ENCODE peak calls at places on chromosome 16, in ten cellular contexts. J, W, S, I, R, O, B, E, U and X are unnamed samples.

GRCh38 chr16:804193-805048 is 3.9 kb upstream of the GNG13 start:
- DNase-seq in J (no peak), W (no peak), S (no peak), I (no peak), R (no peak), O (no peak), B (no peak), E (no peak), U (no peak), X (no peak)

GRCh38 chr16:80084614-80085013 is 456.2 kb upstream of the DYNLRB2 start:
- DNase-seq in J (no peak), W (peak; percentile 23), S (peak; percentile 25), I (peak; percentile 85), R (no peak), O (peak; percentile 32), B (no peak), E (peak; percentile 71), U (peak; percentile 60), X (peak; percentile 61)

GRCh38 chr16:84742561-84743200 is 42.9 kb downstream of the USP10 start:
- DNase-seq in J (no peak), W (no peak), S (no peak), I (no peak), R (no peak), O (no peak), B (no peak), E (no peak), U (no peak), X (no peak)

GRCh38 chr16:73176577-73177013 is 128.7 kb upstream of the ZFHX3 start:
- DNase-seq in J (no peak), W (peak; percentile 33), S (peak; percentile 57), I (no peak), R (no peak), O (peak; percentile 18), B (no peak), E (no peak), U (no peak), X (peak; percentile 81)

GRCh38 chr16:89864421-89864820 is 9.0 kb upstream of the TCF25 start:
- DNase-seq in J (no peak), W (peak; percentile 25), S (no peak), I (no peak), R (no peak), O (no peak), B (no peak), E (no peak), U (no peak), X (peak; percentile 34)

GRCh38 chr16:9966569-9967157 is 215.6 kb downstream of the GRIN2A start:
- DNase-seq in J (no peak), W (no peak), S (peak; percentile 57), I (no peak), R (no peak), O (no peak), B (no peak), E (no peak), U (no peak), X (no peak)

GRCh38 chr16:1871974-1872635 is at the start of gene MEIOB:
- DNase-seq in J (no peak), W (peak; percentile 49), S (no peak), I (peak; percentile 94), R (peak; percentile 82), O (no peak), B (peak; percentile 75), E (no peak), U (peak; percentile 60), X (no peak)

GRCh38 chr16:27199747-27200146 is 3.6 kb upstream of the KDM8 start:
- DNase-seq in J (no peak), W (no peak), S (no peak), I (no peak), R (no peak), O (no peak), B (no peak), E (no peak), U (no peak), X (no peak)

GRCh38 chr16:17518441-17518840 is 47.7 kb upstream of the XYLT1 start:
- DNase-seq in J (no peak), W (no peak), S (no peak), I (no peak), R (no peak), O (no peak), B (no peak), E (no peak), U (no peak), X (no peak)

GRCh38 chr16:56950881-56951771 is 10.6 kb upstream of the CETP start:
- DNase-seq in J (peak; percentile 76), W (peak; percentile 33), S (no peak), I (peak; percentile 82), R (no peak), O (no peak), B (no peak), E (no peak), U (peak; percentile 59), X (peak; percentile 43)

GRCh38 chr16:14303654-14304394 is 232.7 kb downstream of the MRTFB start:
- DNase-seq in J (peak; percentile 85), W (peak; percentile 51), S (no peak), I (peak; percentile 51), R (peak; percentile 89), O (no peak), B (no peak), E (peak; percentile 79), U (no peak), X (no peak)

GRCh38 chr16:4936181-4936990 is 562 bp downstream of the PPL start:
- DNase-seq in J (peak; percentile 74), W (peak; percentile 82), S (no peak), I (peak; percentile 82), R (no peak), O (no peak), B (peak; percentile 81), E (peak; percentile 78), U (no peak), X (peak; percentile 61)

GRCh38 chr16:8946544-8946943 is 17.2 kb downstream of the USP7 start:
- DNase-seq in J (no peak), W (no peak), S (no peak), I (no peak), R (no peak), O (no peak), B (no peak), E (no peak), U (no peak), X (no peak)
- TF ChIP-seq CTCF in J (no peak), W (no peak), S (no peak), I (no peak), R (no peak), O (no peak), B (no peak), E (no peak), U (no peak), X (no peak)

GRCh38 chr16:75251280-75252048 is at the start of gene BCAR1:
- DNase-seq in J (peak; percentile 94), W (peak; percentile 90), S (no peak), I (peak; percentile 95), R (no peak), O (peak; percentile 92), B (peak; percentile 97), E (peak; percentile 94), U (peak; percentile 90), X (peak; percentile 81)
- TF ChIP-seq CTCF in J (peak; percentile 6), W (no peak), S (no peak), I (no peak), R (no peak), O (no peak), B (no peak), E (peak; percentile 42), U (no peak), X (no peak)

DNA sequence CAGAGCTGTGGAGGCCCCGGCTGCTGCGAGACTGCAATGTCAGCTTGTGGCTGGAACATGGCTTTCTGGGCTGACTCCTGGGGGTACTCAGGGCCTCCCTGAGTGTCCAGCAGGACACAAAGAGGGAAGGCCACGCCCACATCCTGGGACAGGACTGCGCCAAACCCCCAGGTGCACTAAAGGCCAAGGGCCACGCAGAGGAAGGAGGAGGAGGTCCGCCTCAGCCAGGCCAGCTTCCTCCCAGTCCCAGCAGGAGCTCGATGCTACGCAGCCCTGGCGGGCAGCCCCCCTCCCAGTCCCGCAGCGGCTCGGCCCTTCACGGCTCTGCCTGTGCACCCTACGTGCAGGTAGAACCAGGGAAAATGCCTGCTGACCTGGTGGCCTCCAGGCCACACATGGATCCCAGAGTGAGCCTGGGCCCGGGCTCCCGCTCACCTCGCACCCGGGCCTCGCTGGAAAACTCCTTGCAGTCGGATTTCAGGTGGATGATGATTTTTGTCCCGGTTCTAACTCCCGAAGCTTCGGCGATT is 21.2 kb downstream of the DNASE1 start:
- DNase-seq in J (no peak), W (no peak), S (no peak), I (no peak), R (no peak), O (no peak), B (no peak), E (no peak), U (no peak), X (no peak)
- TF ChIP-seq CTCF in J (no peak), W (no peak), S (no peak), I (no peak), R (no peak), O (no peak), B (no peak), E (no peak), U (no peak), X (no peak)

GRCh38 chr16:30961384-30961783 is 3.8 kb downstream of the SETD1A start:
- DNase-seq in J (no peak), W (no peak), S (no peak), I (no peak), R (no peak), O (no peak), B (no peak), E (no peak), U (no peak), X (no peak)

GRCh38 chr16:30956601-30957455 is 726 bp upstream of the SETD1A start:
- DNase-seq in J (peak; percentile 91), W (peak; percentile 90), S (peak; percentile 64), I (peak; percentile 93), R (peak; percentile 97), O (peak; percentile 88), B (peak; percentile 96), E (peak; percentile 87), U (peak; percentile 91), X (peak; percentile 84)

GRCh38 chr16:30954993-30955392 is 2.6 kb upstream of the SETD1A start:
- DNase-seq in J (no peak), W (no peak), S (no peak), I (no peak), R (no peak), O (no peak), B (no peak), E (no peak), U (no peak), X (no peak)

GRCh38 chr16:30958164-30959083 is 870 bp downstream of the SETD1A start:
- DNase-seq in J (no peak), W (peak; percentile 83), S (no peak), I (peak; percentile 75), R (no peak), O (no peak), B (no peak), E (no peak), U (peak; percentile 66), X (peak; percentile 47)

DNA sequence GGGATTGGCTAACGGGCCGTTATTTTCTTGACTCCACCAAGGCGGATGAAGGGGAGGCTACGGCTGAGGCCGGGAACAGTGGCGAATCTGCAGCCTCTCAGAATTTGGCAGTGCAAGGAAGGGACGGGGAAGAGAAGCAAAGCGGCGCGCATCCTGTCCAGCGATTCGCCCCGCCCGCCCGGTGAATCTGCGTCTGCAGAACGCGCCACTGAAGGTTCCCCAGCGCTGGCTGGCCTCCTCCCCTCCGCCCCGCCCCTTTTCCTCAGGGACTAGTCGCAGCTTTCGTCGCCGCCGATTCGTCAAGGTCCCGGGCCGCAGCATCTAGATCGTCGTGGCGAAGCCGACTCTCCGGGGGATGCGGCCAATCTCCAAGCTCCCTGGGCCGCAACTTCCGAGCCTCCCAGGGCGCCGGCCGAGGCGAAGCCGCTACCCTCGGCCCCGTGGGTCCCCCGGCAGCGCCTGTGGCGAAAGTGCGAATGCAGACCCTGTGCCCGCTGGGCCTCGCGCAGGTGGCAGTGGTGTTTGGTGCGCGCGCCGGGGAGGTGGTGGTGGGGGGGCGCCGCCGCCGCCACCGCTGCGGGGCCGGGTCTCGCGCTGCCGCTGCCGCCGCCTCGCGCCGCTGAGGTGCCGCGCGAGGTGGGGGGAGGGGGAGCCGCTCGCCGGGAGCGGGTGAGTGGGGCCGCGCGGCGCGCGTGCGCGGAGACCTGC is at the start of gene SETD1A:
- DNase-seq in J (peak; percentile 98), W (peak; percentile 96), S (peak; percentile 51), I (peak; percentile 99), R (peak; percentile 99), O (peak; percentile 99), B (peak; percentile 99), E (peak; percentile 97), U (peak; percentile 94), X (peak; percentile 93)
- TF ChIP-seq CTCF in J (peak; percentile 5), W (no peak), S (no peak), I (no peak), R (no peak), O (no peak), B (peak; percentile 8), E (no peak), U (no peak), X (no peak)